ENCODE peak calls at places on chromosomes 1 and 21, in five cellular contexts. U is upper lobe of right lung; I is effector memory CD4-positive, alpha-beta T cell; V is mammary epithelial cell; Q is heart left ventricle. M is an unnamed sample.

GRCh38 chr1:203126866-203127671 is 457 bp upstream of the ADORA1 start:
- DNase-seq in U (no peak), I (no peak), V (no peak), Q (no peak), M (no peak)

GRCh38 chr1:62229932-62230331 is 35.3 kb downstream of the L1TD1 start:
- DNase-seq in U (no peak), I (no peak), V (no peak), Q (no peak), M (no peak)

GRCh38 chr1:73205294-73205973 is 923.1 kb upstream of the NEGR1 start:
- DNase-seq in U (no peak), I (no peak), V (no peak), Q (no peak), M (no peak)

GRCh38 chr21:33314096-33314495 is 10.7 kb upstream of the IFNAR1 start:
- DNase-seq in U (no peak), I (no peak), V (peak), Q (no peak), M (no peak)

GRCh38 chr1:31712625-31713024 is 8.8 kb upstream of the COL16A1 start:
- DNase-seq in U (no peak), I (no peak), V (no peak), Q (peak), M (peak)

GRCh38 chr1:172909606-172910326 is 141.0 kb downstream of the TNFSF18 start:
- DNase-seq in U (no peak), I (no peak), V (peak), Q (no peak), M (no peak)

GRCh38 chr1:224065455-224065854 is 48.5 kb upstream of the FBXO28 start:
- DNase-seq in U (no peak), I (no peak), V (peak), Q (no peak), M (no peak)

GRCh38 chr1:205279986-205280385 is 41.6 kb downstream of the NUAK2 start:
- DNase-seq in U (no peak), I (no peak), V (peak), Q (no peak), M (no peak)

GRCh38 chr1:192986110-192986747 is 72.9 kb downstream of the UCHL5 start:
- DNase-seq in U (no peak), I (no peak), V (peak), Q (no peak), M (no peak)

GRCh38 chr1:119743308-119743707 is 25.4 kb downstream of the HMGCS2 start:
- DNase-seq in U (no peak), I (no peak), V (no peak), Q (no peak), M (no peak)

GRCh38 chr1:12630946-12631540 is 12.8 kb upstream of the AADACL4 start:
- DNase-seq in U (no peak), I (no peak), V (no peak), Q (no peak), M (no peak)

GRCh38 chr21:41977034-41977950 is 23.5 kb upstream of the C2CD2 start:
- DNase-seq in U (no peak), I (no peak), V (no peak), Q (no peak), M (peak)

GRCh38 chr1:143718021-143718420 is 253.8 kb downstream of the FAM72C start:
- DNase-seq in U (no peak), I (no peak), V (no peak), Q (no peak), M (no peak)

GRCh38 chr1:39283858-39284257 is 79.4 kb downstream of the MACF1 start:
- DNase-seq in U (no peak), I (no peak), V (no peak), Q (no peak), M (no peak)

GRCh38 chr1:204992499-204992898 is 50.5 kb upstream of the CNTN2 start:
- DNase-seq in U (peak), I (no peak), V (no peak), Q (no peak), M (no peak)

GRCh38 chr1:22778842-22779520 is 68.3 kb downstream of the EPHB2 start:
- DNase-seq in U (no peak), I (no peak), V (no peak), Q (peak), M (no peak)

GRCh38 chr1:230891413-230891812 is 23.1 kb upstream of the C1orf198 start:
- DNase-seq in U (no peak), I (no peak), V (peak), Q (no peak), M (no peak)

GRCh38 chr1:166384948-166385347 is 218.1 kb upstream of the FAM78B start:
- DNase-seq in U (no peak), I (no peak), V (no peak), Q (no peak), M (no peak)

GRCh38 chr1:166379447-166379846 is 212.6 kb upstream of the FAM78B start:
- DNase-seq in U (no peak), I (no peak), V (no peak), Q (peak), M (no peak)

GRCh38 chr1:166378805-166379204 is 212.0 kb upstream of the FAM78B start:
- DNase-seq in U (no peak), I (no peak), V (no peak), Q (no peak), M (no peak)

GRCh38 chr1:166383635-166384346 is 217.0 kb upstream of the FAM78B start:
- DNase-seq in U (no peak), I (no peak), V (no peak), Q (no peak), M (no peak)

DNA sequence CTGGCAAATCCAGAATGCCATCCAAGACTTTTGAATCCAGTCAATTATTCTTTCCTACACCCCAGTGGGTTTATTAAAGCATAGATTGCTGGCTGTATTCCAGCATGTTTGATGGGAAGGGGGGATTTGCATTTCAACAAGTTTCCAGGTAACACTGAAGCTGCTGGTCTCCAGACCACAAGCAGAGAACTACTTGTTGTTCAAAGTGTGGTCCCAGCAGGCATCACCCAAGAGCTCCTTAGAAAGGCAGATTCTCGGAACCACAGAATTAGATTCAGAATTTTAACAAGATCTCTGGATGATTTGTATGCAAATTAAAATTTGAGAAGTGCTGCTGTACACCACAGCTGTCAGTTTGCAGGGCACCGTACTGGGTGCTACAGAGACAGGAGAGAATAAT is 216.3 kb upstream of the FAM78B start:
- DNase-seq in U (no peak), I (no peak), V (no peak), Q (no peak), M (no peak)
- H3K27ac ChIP-seq in U (no peak), I (no peak), V (no peak), Q (no peak), M (no peak)

GRCh38 chr1:157019457-157019856 is 26.1 kb downstream of the ARHGEF11 start:
- DNase-seq in U (no peak), I (no peak), V (no peak), Q (no peak), M (no peak)

GRCh38 chr1:157025856-157026255 is 19.7 kb downstream of the ARHGEF11 start:
- DNase-seq in U (no peak), I (no peak), V (no peak), Q (no peak), M (no peak)

GRCh38 chr1:157025321-157025720 is 20.2 kb downstream of the ARHGEF11 start:
- DNase-seq in U (no peak), I (no peak), V (no peak), Q (no peak), M (no peak)

DNA sequence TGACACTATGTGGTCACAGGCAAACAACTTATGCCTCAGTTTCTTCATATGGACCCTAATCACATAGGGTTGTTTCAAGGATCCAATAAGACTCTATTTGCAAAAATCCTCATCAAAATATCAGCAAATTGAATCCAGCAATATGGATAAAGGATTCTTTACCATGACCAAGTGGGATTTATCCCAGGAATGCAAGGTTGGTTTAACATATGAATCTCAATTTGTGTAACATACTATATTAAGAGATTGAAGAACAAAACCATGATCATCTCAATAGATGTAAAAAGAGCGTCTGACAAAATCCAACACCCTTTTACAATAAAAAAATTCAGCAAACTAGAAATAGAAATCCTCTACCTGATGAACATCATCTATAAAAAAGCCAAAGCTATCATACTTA is 23.9 kb downstream of the ARHGEF11 start:
- DNase-seq in U (no peak), I (no peak), V (no peak), Q (no peak), M (no peak)
- H3K4me3 ChIP-seq in U (no peak), I (no peak), V (no peak), Q (no peak), M (no peak)

GRCh38 chr1:51916587-51917405 is 38.3 kb upstream of the NRDC start:
- DNase-seq in U (no peak), I (no peak), V (peak), Q (no peak), M (no peak)

GRCh38 chr1:51920130-51920529 is 41.6 kb upstream of the NRDC start:
- DNase-seq in U (no peak), I (no peak), V (no peak), Q (no peak), M (no peak)

GRCh38 chr1:51912881-51913280 is 34.4 kb upstream of the NRDC start:
- DNase-seq in U (no peak), I (no peak), V (no peak), Q (no peak), M (no peak)

GRCh38 chr1:51919684-51920083 is 41.2 kb upstream of the NRDC start:
- DNase-seq in U (no peak), I (no peak), V (no peak), Q (no peak), M (peak)

GRCh38 chr1:51915958-51916357 is 37.4 kb upstream of the NRDC start:
- DNase-seq in U (no peak), I (no peak), V (no peak), Q (no peak), M (no peak)
- H3K27ac ChIP-seq in U (no peak), I (no peak), V (no peak), Q (no peak), M (no peak)

GRCh38 chr1:94325379-94326302 is 88.3 kb upstream of the ARHGAP29 start:
- DNase-seq in U (no peak), I (no peak), V (peak), Q (peak), M (no peak)
- H3K4me3 ChIP-seq in U (no peak), I (no peak), V (peak), Q (no peak), M (no peak)